ENCODE peak calls at places on chromosomes 11 and 22, in six cellular contexts. S is astrocyte of the cerebellum, N is aorta, P is neural progenitor cell, B is pons, E is AG04450. F is an unnamed sample.

GRCh38 chr22:48581206-48581766 is 1246.4 kb downstream of the BRD1 start:
- DNase-seq in S (no peak), N (no peak), P (no peak), B (no peak), E (no peak), F (no peak)

GRCh38 chr11:61580292-61580888 is 486 bp downstream of the SYT7 start:
- DNase-seq in S (no peak), N (no peak), P (peak; percentile 45), B (no peak), E (no peak), F (no peak)

GRCh38 chr11:11966826-11967668 is 41.4 kb downstream of the DKK3 start:
- DNase-seq in S (no peak), N (peak; percentile 91), P (peak; percentile 88), B (peak; percentile 74), E (no peak), F (peak; percentile 55)

GRCh38 chr22:23306438-23306921 is 126.2 kb downstream of the BCR start:
- DNase-seq in S (no peak), N (peak; percentile 80), P (no peak), B (no peak), E (no peak), F (no peak)

GRCh38 chr22:26428515-26429457 is at the start of gene ASPHD2:
- DNase-seq in S (peak; percentile 24), N (peak; percentile 83), P (peak; percentile 93), B (peak; percentile 71), E (peak; percentile 2), F (no peak)

GRCh38 chr11:111748035-111748804 is 18.0 kb downstream of the PPP2R1B start:
- DNase-seq in S (no peak), N (no peak), P (no peak), B (no peak), E (no peak), F (no peak)

GRCh38 chr22:30226192-30226832 is 20.2 kb downstream of the LIF start:
- DNase-seq in S (no peak), N (no peak), P (no peak), B (peak; percentile 35), E (no peak), F (no peak)

GRCh38 chr22:49979587-49980264 is 19.2 kb downstream of the PIM3 start:
- DNase-seq in S (no peak), N (peak; percentile 38), P (peak; percentile 73), B (no peak), E (no peak), F (no peak)

GRCh38 chr11:3942956-3943497 is 87.6 kb downstream of the STIM1 start:
- DNase-seq in S (no peak), N (no peak), P (no peak), B (no peak), E (no peak), F (no peak)

GRCh38 chr11:128157423-128158298 is 429.7 kb downstream of the ETS1 start:
- DNase-seq in S (peak; percentile 73), N (no peak), P (peak; percentile 80), B (peak; percentile 88), E (peak; percentile 41), F (peak; percentile 81)

GRCh38 chr11:10973416-10973815 is 115.6 kb upstream of the ZBED5 start:
- DNase-seq in S (no peak), N (no peak), P (peak; percentile 35), B (no peak), E (no peak), F (no peak)

GRCh38 chr11:119168471-119169271 is at the start of gene NLRX1:
- DNase-seq in S (peak; percentile 40), N (peak; percentile 94), P (peak; percentile 90), B (peak; percentile 77), E (peak; percentile 39), F (peak; percentile 61)

GRCh38 chr11:118666331-118666730 is 13.1 kb downstream of the TREH start:
- DNase-seq in S (no peak), N (peak; percentile 7), P (no peak), B (no peak), E (no peak), F (no peak)

GRCh38 chr22:41603873-41604332 is 14.3 kb upstream of the PMM1 start:
- DNase-seq in S (no peak), N (no peak), P (no peak), B (no peak), E (no peak), F (no peak)

GRCh38 chr11:111977141-111978027 is 40.2 kb downstream of the DIXDC1 start:
- DNase-seq in S (no peak), N (peak; percentile 94), P (peak; percentile 74), B (peak; percentile 66), E (no peak), F (no peak)

GRCh38 chr22:37549704-37550059 is 10.6 kb upstream of the CDC42EP1 start:
- DNase-seq in S (no peak), N (peak; percentile 91), P (peak; percentile 40), B (peak; percentile 93), E (no peak), F (no peak)

GRCh38 chr11:62024975-62025374 is 57.5 kb upstream of the FTH1 start:
- DNase-seq in S (no peak), N (no peak), P (no peak), B (peak; percentile 45), E (no peak), F (no peak)

GRCh38 chr11:114064216-114064615 is 4.7 kb downstream of the ZBTB16 start:
- DNase-seq in S (no peak), N (no peak), P (no peak), B (no peak), E (no peak), F (no peak)

GRCh38 chr11:30631148-30631547 is 45.0 kb upstream of the MPPED2 start:
- DNase-seq in S (no peak), N (no peak), P (no peak), B (no peak), E (no peak), F (no peak)

GRCh38 chr11:64358907-64359711 is at the start of gene RPS6KA4:
- DNase-seq in S (no peak), N (peak; percentile 89), P (peak; percentile 88), B (peak; percentile 62), E (no peak), F (no peak)

GRCh38 chr11:128346808-128347207 is 240.6 kb downstream of the ETS1 start:
- DNase-seq in S (no peak), N (no peak), P (no peak), B (no peak), E (no peak), F (no peak)

F was measured in Panc1.